ENCODE peak calls at places on chromosomes 5 and 9, in five cellular contexts. Q is psoas muscle; F is left ventricle myocardium inferior; E is stimulated activated CD8-positive, alpha-beta memory T cell treated with anti-CD3 and anti-CD28 coated beads, Interleukin-15, amount 100 ng/mL, for 4 hours; B is progenitor cell of endocrine pancreas. N is an unnamed sample.
A peak's percentile ranks its signal among the peaks of the same experiment; 100 is the strongest.

GRCh38 chr5:36502608-36503007 is 103.8 kb upstream of the SLC1A3 start:
- DNase-seq in B (no peak), F (no peak), Q (no peak), E (no peak), N (no peak)

GRCh38 chr5:77430726-77431125 is 61.4 kb downstream of the WDR41 start:
- DNase-seq in F (no peak), Q (no peak), E (no peak), B (no peak), N (no peak)

GRCh38 chr5:62362701-62363100 is 41.0 kb downstream of the DIMT1 start:
- DNase-seq in Q (no peak), F (no peak), E (no peak), B (no peak), N (no peak)

GRCh38 chr9:12993432-12993831 is 218.6 kb downstream of the LURAP1L start:
- DNase-seq in B (no peak), F (no peak), Q (no peak), E (no peak), N (no peak)

GRCh38 chr9:130542457-130543228 is 36.7 kb upstream of the FUBP3 start:
- DNase-seq in B (no peak), F (no peak), E (no peak), Q (no peak), N (no peak)

GRCh38 chr9:974993-975739 is 1.3 kb upstream of the DMRT3 start:
- DNase-seq in B (no peak), F (no peak), E (no peak), Q (no peak), N (no peak)

GRCh38 chr5:93580387-93581100 is 475 bp downstream of the NR2F1-AS1 start:
- DNase-seq in B (no peak), F (no peak), E (no peak), Q (no peak), N (no peak)

GRCh38 chr5:139658501-139658927 is 10.4 kb downstream of the CXXC5 start:
- DNase-seq in Q (peak; percentile 83), E (no peak), F (no peak), B (no peak), N (no peak)

GRCh38 chr5:119328753-119329602 is 26.8 kb upstream of the TNFAIP8 start:
- DNase-seq in E (no peak), Q (no peak), F (no peak), B (no peak), N (no peak)

GRCh38 chr9:93173365-93174150 is 10.4 kb upstream of the WNK2 start:
- DNase-seq in Q (no peak), E (no peak), B (no peak), F (no peak), N (no peak)

GRCh38 chr5:163893301-163893700 is 387.9 kb downstream of the MAT2B start:
- DNase-seq in Q (no peak), B (no peak), F (no peak), E (no peak), N (no peak)

GRCh38 chr9:136763649-136764035 is 676 bp downstream of the LCN15 start:
- DNase-seq in E (no peak), F (no peak), B (no peak), Q (peak; percentile 34), N (no peak)

GRCh38 chr9:84731696-84732095 is 62.2 kb downstream of the NTRK2 start:
- DNase-seq in E (no peak), B (no peak), Q (no peak), F (no peak), N (no peak)

GRCh38 chr9:87834357-87834756 is 48.3 kb upstream of the SPATA31E1 start:
- DNase-seq in E (no peak), F (no peak), Q (no peak), B (no peak), N (no peak)

GRCh38 chr5:124315746-124316415 is 430.6 kb downstream of the ZNF608 start:
- DNase-seq in B (no peak), F (no peak), E (no peak), Q (no peak), N (no peak)

GRCh38 chr9:76902395-76902794 is 3.5 kb downstream of the PRUNE2 start:
- DNase-seq in B (no peak), Q (no peak), E (no peak), F (no peak), N (no peak)

GRCh38 chr9:126844085-126844484 is 16.4 kb upstream of the ZBTB34 start:
- DNase-seq in Q (no peak), E (no peak), F (no peak), B (no peak), N (no peak)

GRCh38 chr9:71783120-71783523 is 14.8 kb upstream of the CEMIP2 start:
- DNase-seq in E (peak; percentile 74), F (no peak), B (no peak), Q (peak; percentile 59), N (no peak)

GRCh38 chr5:98570010-98570409 is 203.5 kb upstream of the RGMB start:
- DNase-seq in F (no peak), B (no peak), E (no peak), Q (no peak), N (no peak)